ENCODE peak calls at places on chromosome 17, in six cellular contexts. M is upper lobe of right lung, R is breast epithelium, L is endodermal cell, D is dorsolateral prefrontal cortex, Y is IMR-90. A is an unnamed sample.

GRCh38 chr17:18987862-18988545 is 16.6 kb downstream of the FAM83G start:
- DNase-seq in M (no peak), R (no peak), L (no peak), D (no peak), Y (no peak), A (no peak)

GRCh38 chr17:16378631-16379282 is 2.1 kb upstream of the UBB start:
- DNase-seq in M (no peak), R (peak; percentile 35), L (peak; percentile 73), D (no peak), Y (no peak), A (no peak)

GRCh38 chr17:1002412-1002753 is 5.5 kb downstream of the TIMM22 start:
- DNase-seq in M (no peak), R (no peak), L (no peak), D (no peak), Y (peak; percentile 75), A (peak; percentile 45)

GRCh38 chr17:40612510-40613244 is 34.9 kb downstream of the SMARCE1 start:
- DNase-seq in M (no peak), R (peak; percentile 45), L (no peak), D (peak; percentile 63), Y (no peak), A (no peak)

GRCh38 chr17:79890706-79891105 is 51.5 kb upstream of the CBX4 start:
- DNase-seq in M (no peak), R (no peak), L (no peak), D (no peak), Y (no peak), A (no peak)

GRCh38 chr17:16991349-16992009 is 19.6 kb upstream of the TNFRSF13B start:
- DNase-seq in M (peak; percentile 93), R (peak; percentile 54), L (peak; percentile 97), D (peak; percentile 80), Y (peak; percentile 57), A (peak; percentile 72)

GRCh38 chr17:32161506-32162365 is 19.4 kb downstream of the RHOT1 start:
- DNase-seq in M (no peak), R (no peak), L (no peak), D (no peak), Y (peak; percentile 93), A (peak; percentile 93)

GRCh38 chr17:17975441-17975840 is 2.8 kb downstream of the DRC3 start:
- DNase-seq in M (no peak), R (no peak), L (no peak), D (no peak), Y (no peak), A (no peak)

GRCh38 chr17:69723741-69724140 is 309.2 kb downstream of the MAP2K6 start:
- DNase-seq in M (no peak), R (no peak), L (no peak), D (no peak), Y (no peak), A (no peak)

GRCh38 chr17:76501018-76501826 is at the start of gene RHBDF2:
- DNase-seq in M (peak; percentile 96), R (peak; percentile 87), L (peak; percentile 100), D (peak; percentile 71), Y (peak; percentile 53), A (peak; percentile 79)

GRCh38 chr17:44386182-44386525 is 3.3 kb downstream of the ITGA2B start:
- DNase-seq in M (no peak), R (no peak), L (no peak), D (no peak), Y (no peak), A (no peak)

GRCh38 chr17:71966459-71967313 is 154.1 kb upstream of the SOX9 start:
- DNase-seq in M (no peak), R (no peak), L (no peak), D (peak; percentile 5), Y (no peak), A (no peak)

GRCh38 chr17:27345141-27345904 is 51.4 kb downstream of the WSB1 start:
- DNase-seq in M (no peak), R (no peak), L (peak; percentile 96), D (no peak), Y (peak; percentile 28), A (no peak)

GRCh38 chr17:34081269-34081668 is 173.8 kb upstream of the CCL2 start:
- DNase-seq in M (no peak), R (no peak), L (peak; percentile 89), D (no peak), Y (peak; percentile 6), A (no peak)

GRCh38 chr17:55609737-55610201 is 98.5 kb upstream of the SMIM36 start:
- DNase-seq in M (no peak), R (no peak), L (no peak), D (no peak), Y (peak; percentile 60), A (peak; percentile 96)

GRCh38 chr17:18159551-18160120 is 24.0 kb upstream of the ALKBH5 start:
- DNase-seq in M (no peak), R (no peak), L (no peak), D (no peak), Y (peak; percentile 20), A (no peak)

GRCh38 chr17:82753516-82753915 is 1.7 kb downstream of the TBCD start:
- DNase-seq in M (no peak), R (no peak), L (no peak), D (no peak), Y (no peak), A (no peak)

DNA sequence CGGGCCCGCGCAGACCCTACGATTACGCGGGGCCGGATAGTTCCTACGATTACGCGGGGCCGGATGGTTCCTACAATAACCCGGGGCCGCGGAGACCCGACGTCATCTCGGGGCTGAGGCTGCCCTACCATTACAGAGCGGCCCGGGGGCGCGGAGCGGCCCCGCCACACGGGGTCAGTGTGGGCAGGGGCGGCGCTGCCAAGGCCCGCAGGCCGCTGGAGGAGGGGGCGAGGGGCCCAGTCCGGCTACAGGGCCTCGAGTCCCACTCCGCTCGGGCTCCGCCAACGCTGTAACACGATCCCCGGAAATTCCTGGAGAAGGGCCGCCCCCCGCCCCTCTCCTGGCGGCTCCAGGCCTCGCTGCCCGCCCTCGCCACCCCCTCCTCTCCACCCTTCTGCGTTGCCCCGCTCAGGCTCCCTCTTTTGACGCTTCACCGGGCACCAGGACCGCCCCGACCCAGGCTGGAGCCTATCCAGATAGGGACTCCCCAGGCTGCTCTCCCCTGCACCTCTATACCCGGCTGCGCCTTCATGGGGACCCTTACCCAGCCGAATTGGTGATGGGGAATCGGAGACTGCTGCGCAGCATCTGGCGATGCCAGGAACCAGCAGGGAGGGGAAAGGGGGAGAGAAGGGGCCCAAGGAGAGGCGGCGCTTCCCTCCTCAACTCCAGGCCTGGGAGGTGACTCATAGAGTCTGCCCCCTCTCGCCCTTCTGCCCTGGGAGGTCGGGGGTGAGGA is at the start of gene RAB34:
- DNase-seq in M (peak; percentile 92), R (peak; percentile 76), L (peak; percentile 99), D (no peak), Y (peak; percentile 89), A (peak; percentile 94)
- TF ChIP-seq CTCF in M (peak; percentile 38), R (no peak), L (peak; percentile 70), D (no peak), Y (peak; percentile 45), A (peak; percentile 33)

GRCh38 chr17:50273654-50274040 is 619 bp upstream of the TMEM92 start:
- DNase-seq in M (peak; percentile 41), R (no peak), L (peak; percentile 76), D (no peak), Y (no peak), A (no peak)

GRCh38 chr17:50276588-50277356 is 2.5 kb downstream of the TMEM92 start:
- DNase-seq in M (no peak), R (no peak), L (peak; percentile 67), D (no peak), Y (no peak), A (no peak)

GRCh38 chr17:50274142-50274944 is at the start of gene TMEM92:
- DNase-seq in M (peak; percentile 92), R (no peak), L (peak; percentile 99), D (no peak), Y (no peak), A (no peak)

GRCh38 chr17:50274945-50275221 is 617 bp downstream of the TMEM92 start:
- DNase-seq in M (no peak), R (no peak), L (no peak), D (no peak), Y (no peak), A (no peak)

GRCh38 chr17:50275279-50275678 is 1.0 kb downstream of the TMEM92 start:
- DNase-seq in M (no peak), R (no peak), L (peak; percentile 68), D (no peak), Y (no peak), A (no peak)
- H3K4me3 ChIP-seq in M (peak overlapping the region; percentile 38), R (no peak overlapping the region), L (peak overlapping the region; percentile 88), D (no peak overlapping the region), Y (no peak overlapping the region), A (no peak overlapping the region)

DNA sequence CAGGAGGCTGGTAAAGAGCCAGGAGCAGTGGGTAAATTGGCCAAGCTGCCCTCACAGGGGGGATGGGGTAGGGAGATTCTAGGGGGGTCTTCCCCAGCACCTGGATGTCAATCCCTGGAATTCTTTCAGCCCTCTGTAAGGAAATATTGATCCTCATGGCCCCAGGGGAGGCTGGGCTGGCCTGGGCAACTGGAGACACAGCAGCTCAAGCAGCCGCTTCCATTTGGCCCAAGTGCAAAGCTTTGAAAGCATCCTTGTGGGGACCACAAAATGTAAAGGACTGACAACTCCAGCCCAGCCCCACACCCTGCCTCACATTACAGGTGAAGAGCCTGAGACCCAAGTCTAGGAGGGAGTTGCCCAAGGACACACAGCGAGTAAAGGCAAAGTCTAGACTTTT is 39.4 kb upstream of the MRPS23 start:
- DNase-seq in M (no peak), R (no peak), L (no peak), D (no peak), Y (no peak), A (no peak)
- TF ChIP-seq CTCF in M (no peak), R (no peak), L (no peak), D (no peak), Y (no peak), A (no peak)

DNA sequence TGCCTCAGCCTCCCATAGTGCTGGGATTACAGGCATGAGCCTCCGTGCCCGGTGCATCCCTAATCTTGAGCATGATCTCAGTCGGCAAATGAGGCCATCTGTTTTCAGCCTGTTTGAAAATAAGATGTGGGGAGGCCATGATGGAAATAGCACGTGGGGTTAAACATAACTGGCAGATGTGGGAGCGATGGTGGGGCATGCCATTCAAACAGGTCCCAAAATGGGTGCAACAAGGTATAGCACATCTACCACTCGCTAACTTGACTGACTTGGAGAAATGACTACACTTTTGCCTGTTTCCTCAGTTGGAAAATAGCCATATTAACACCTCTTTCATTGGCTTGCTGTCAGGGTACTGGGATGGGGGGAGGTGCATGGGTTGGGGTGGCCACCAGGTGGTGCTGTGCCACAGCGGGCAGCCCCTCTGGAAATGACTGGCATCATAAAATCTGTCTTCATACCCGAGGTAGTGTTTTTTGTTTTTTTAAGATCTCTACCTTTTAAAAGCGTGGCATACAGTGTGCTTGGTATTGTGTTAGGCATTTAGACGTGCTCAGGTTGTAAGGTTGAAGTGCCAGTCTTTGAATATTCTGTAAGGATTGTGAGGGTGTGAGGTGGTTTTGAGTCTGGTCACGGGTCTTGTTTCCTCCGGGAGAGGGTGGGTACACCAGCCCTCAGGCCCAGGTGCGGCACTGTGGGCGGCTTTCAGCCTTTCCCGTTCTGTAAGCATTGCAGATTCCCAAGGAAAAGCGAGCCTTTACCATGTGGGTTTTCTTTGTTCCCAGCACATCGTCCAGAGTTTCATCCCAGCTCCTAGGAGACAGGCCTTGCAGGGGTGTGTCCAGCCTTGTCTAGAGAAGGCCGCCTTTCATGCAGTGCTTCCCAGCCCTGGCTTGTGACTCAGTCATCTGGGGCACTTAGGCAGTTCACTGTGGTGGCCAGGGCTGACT is 2.9 kb upstream of the TTYH2 start:
- DNase-seq in M (peak; percentile 84), R (peak; percentile 53), L (peak; percentile 94), D (peak; percentile 70), Y (peak; percentile 58), A (peak; percentile 67)
- H3K4me3 ChIP-seq in M (no peak overlapping the region), R (no peak overlapping the region), L (peak overlapping the region; percentile 44), D (peak overlapping the region; percentile 75), Y (no peak overlapping the region), A (no peak overlapping the region)

GRCh38 chr17:6045621-6046357 is 24.4 kb upstream of the WSCD1 start:
- DNase-seq in M (no peak), R (no peak), L (no peak), D (no peak), Y (no peak), A (no peak)
- TF ChIP-seq CTCF in M (no peak), R (no peak), L (peak; percentile 61), D (no peak), Y (no peak), A (peak; percentile 23)

A was measured in fibroblast of villous mesenchyme.